ENCODE peak calls at places on chromosome 3, in five cellular contexts. W, Y, B, I and O are unnamed samples.

GRCh38 chr3:5531741-5532140 is 344.2 kb downstream of the EDEM1 start:
- DNase-seq in W (no peak), Y (no peak), B (no peak), I (no peak), O (no peak)

GRCh38 chr3:184261270-184262165 is at the start of gene CAMK2N2:
- DNase-seq in W (peak), Y (no peak), B (no peak), I (peak), O (peak)

GRCh38 chr3:183490653-183491052 is 62.2 kb upstream of the MCF2L2 start:
- DNase-seq in W (no peak), Y (no peak), B (peak), I (peak), O (peak)

GRCh38 chr3:108552267-108553159 is 36.7 kb downstream of the CIP2A start:
- DNase-seq in W (no peak), Y (no peak), B (no peak), I (peak), O (peak)

GRCh38 chr3:30613135-30613825 is 6.9 kb downstream of the TGFBR2 start:
- DNase-seq in W (no peak), Y (no peak), B (no peak), I (no peak), O (no peak)

GRCh38 chr3:186143280-186143679 is 34.4 kb upstream of the ETV5 start:
- DNase-seq in W (no peak), Y (no peak), B (no peak), I (no peak), O (no peak)

GRCh38 chr3:127534564-127534963 is 56.0 kb downstream of the TPRA1 start:
- DNase-seq in W (no peak), Y (no peak), B (no peak), I (no peak), O (no peak)

GRCh38 chr3:42376397-42376798 is 34.0 kb downstream of the LYZL4 start:
- DNase-seq in W (peak), Y (peak), B (no peak), I (peak), O (peak)

GRCh38 chr3:72288955-72289707 is 504.2 kb upstream of the PROK2 start:
- DNase-seq in W (no peak), Y (no peak), B (no peak), I (peak), O (peak)

GRCh38 chr3:4802903-4803302 is 176.3 kb upstream of the BHLHE40 start:
- DNase-seq in W (no peak), Y (no peak), B (no peak), I (no peak), O (no peak)

GRCh38 chr3:30354513-30354912 is 251.9 kb upstream of the TGFBR2 start:
- DNase-seq in W (no peak), Y (no peak), B (no peak), I (no peak), O (no peak)

GRCh38 chr3:3782469-3782868 is 16.8 kb upstream of the LRRN1 start:
- DNase-seq in W (no peak), Y (no peak), B (no peak), I (no peak), O (no peak)

GRCh38 chr3:122626515-122627180 is 49.2 kb downstream of the PARP15 start:
- DNase-seq in W (no peak), Y (no peak), B (no peak), I (no peak), O (no peak)

GRCh38 chr3:7750296-7750695 is 751.3 kb upstream of the LMCD1 start:
- DNase-seq in W (no peak), Y (no peak), B (no peak), I (no peak), O (no peak)

GRCh38 chr3:7744850-7745249 is 756.8 kb upstream of the LMCD1 start:
- DNase-seq in W (no peak), Y (no peak), B (no peak), I (no peak), O (no peak)

GRCh38 chr3:7739754-7740153 is 761.9 kb upstream of the LMCD1 start:
- DNase-seq in W (no peak), Y (no peak), B (no peak), I (no peak), O (no peak)

GRCh38 chr3:7740458-7740857 is 761.2 kb upstream of the LMCD1 start:
- DNase-seq in W (no peak), Y (no peak), B (no peak), I (no peak), O (no peak)

GRCh38 chr3:7745711-7746110 is 755.9 kb upstream of the LMCD1 start:
- DNase-seq in W (no peak), Y (no peak), B (no peak), I (no peak), O (no peak)
- H3K4me3 ChIP-seq in W (no peak), Y (no peak), B (no peak), I (no peak), O (no peak)

GRCh38 chr3:102174832-102175374 is 259.9 kb upstream of the ZPLD1 start:
- DNase-seq in W (no peak), Y (no peak), B (no peak), I (no peak), O (no peak)
- H3K4me3 ChIP-seq in W (no peak), Y (no peak), B (no peak), I (no peak), O (no peak)

GRCh38 chr3:62171789-62172188 is 201.6 kb downstream of the FEZF2 start:
- DNase-seq in W (no peak), Y (no peak), B (no peak), I (no peak), O (no peak)

GRCh38 chr3:62169871-62170660 is 203.3 kb downstream of the FEZF2 start:
- DNase-seq in W (no peak), Y (no peak), B (peak), I (no peak), O (peak)

GRCh38 chr3:62164746-62165145 is 208.6 kb downstream of the FEZF2 start:
- DNase-seq in W (no peak), Y (no peak), B (no peak), I (no peak), O (no peak)

GRCh38 chr3:62167566-62168262 is 205.6 kb downstream of the FEZF2 start:
- DNase-seq in W (no peak), Y (no peak), B (no peak), I (no peak), O (no peak)

DNA sequence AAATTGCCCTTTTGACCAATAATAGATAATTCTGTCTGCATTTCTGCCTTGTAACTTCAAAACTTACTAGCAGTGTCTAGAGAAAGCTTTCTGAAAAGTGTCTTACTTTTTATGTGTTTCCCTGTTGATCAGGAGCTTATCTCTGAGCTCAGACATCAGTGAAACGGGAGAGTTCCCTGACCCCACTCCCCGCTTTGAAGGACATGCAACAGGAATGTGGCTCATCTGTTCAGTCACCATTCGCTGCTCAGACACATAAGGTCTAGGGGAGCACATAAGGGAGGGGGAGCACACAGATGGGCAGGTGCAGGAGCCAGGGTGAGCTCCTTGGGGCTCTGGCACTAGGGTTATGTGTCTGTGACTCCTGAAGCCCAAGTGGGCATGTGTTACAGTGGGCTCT is 205.0 kb downstream of the FEZF2 start:
- DNase-seq in W (no peak), Y (no peak), B (no peak), I (no peak), O (no peak)
- H3K4me3 ChIP-seq in W (peak), Y (no peak), B (no peak), I (no peak), O (no peak)

GRCh38 chr3:187291512-187292132 is at the start of gene MASP1:
- DNase-seq in W (peak), Y (no peak), B (peak), I (no peak), O (no peak)

GRCh38 chr3:187292186-187292585 is 649 bp upstream of the MASP1 start:
- DNase-seq in W (no peak), Y (no peak), B (no peak), I (no peak), O (no peak)

GRCh38 chr3:187291001-187291511 is 481 bp downstream of the MASP1 start:
- DNase-seq in W (no peak), Y (peak), B (no peak), I (no peak), O (no peak)

GRCh38 chr3:187288176-187288893 is 3.2 kb downstream of the MASP1 start:
- DNase-seq in W (no peak), Y (no peak), B (no peak), I (no peak), O (no peak)

GRCh38 chr3:187290561-187290960 is 976 bp downstream of the MASP1 start:
- DNase-seq in W (no peak), Y (no peak), B (no peak), I (no peak), O (no peak)
- H3K4me3 ChIP-seq in W (no peak), Y (peak), B (no peak), I (peak), O (no peak)

DNA sequence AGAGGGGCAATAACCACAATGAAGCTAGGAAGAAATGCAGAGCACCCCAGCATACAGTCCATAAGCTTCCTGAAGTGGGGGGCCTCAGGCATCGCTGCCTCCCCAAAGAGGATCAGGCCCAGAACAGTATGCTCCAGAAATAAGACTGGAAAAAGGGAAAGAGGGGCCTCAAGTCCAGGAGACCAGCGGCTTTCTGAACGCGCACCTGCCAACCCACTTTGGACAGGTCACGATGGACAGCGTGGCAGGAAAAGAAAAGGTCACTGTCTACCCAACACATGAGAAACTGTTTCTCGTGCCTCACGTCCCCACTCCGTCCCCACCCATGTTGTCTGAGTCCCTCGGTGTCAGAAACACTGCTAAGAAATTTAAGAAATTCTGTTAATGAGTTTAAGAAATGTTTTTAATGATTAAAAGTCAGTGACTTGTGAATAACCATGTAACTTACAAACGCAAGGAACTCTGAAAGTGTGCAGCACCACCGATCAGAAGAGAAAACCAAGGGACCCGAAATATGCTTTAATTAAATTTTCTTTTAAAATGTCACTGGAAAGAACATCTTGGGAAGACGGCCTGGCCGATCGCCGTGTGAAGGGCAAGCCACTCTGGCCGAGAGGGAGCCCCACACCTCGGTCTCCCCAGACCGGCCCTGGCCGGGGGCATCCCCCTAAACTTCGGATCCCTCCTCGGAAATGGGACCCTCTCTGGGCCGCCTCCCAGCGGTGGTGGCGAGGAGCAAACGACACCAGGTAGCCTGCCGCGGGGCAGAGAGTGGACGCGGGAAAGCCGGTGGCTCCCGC is 1.7 kb upstream of the PPARG start:
- DNase-seq in W (peak), Y (no peak), B (no peak), I (no peak), O (no peak)
- H3K4me3 ChIP-seq in W (peak), Y (peak), B (peak), I (peak), O (peak)

GRCh38 chr3:149336925-149337324 is 3.5 kb upstream of the TM4SF18 start:
- DNase-seq in W (no peak), Y (no peak), B (no peak), I (no peak), O (no peak)

GRCh38 chr3:149330609-149331008 is 2.8 kb downstream of the TM4SF18 start:
- DNase-seq in W (no peak), Y (no peak), B (no peak), I (no peak), O (no peak)

GRCh38 chr3:149333518-149333859 is at the start of gene TM4SF18:
- DNase-seq in W (no peak), Y (no peak), B (peak), I (no peak), O (no peak)

GRCh38 chr3:149332227-149332765 is 1.1 kb downstream of the TM4SF18 start:
- DNase-seq in W (no peak), Y (no peak), B (no peak), I (no peak), O (no peak)

GRCh38 chr3:149332781-149333517 is 487 bp downstream of the TM4SF18 start:
- DNase-seq in W (no peak), Y (no peak), B (no peak), I (no peak), O (peak)
- H3K4me3 ChIP-seq in W (peak), Y (no peak), B (no peak), I (no peak), O (no peak)

GRCh38 chr3:49417516-49418120 is 4.7 kb downstream of the AMT start:
- DNase-seq in W (no peak), Y (no peak), B (no peak), I (no peak), O (no peak)

GRCh38 chr3:49421890-49422378 is 339 bp downstream of the AMT start:
- DNase-seq in W (no peak), Y (no peak), B (no peak), I (no peak), O (no peak)

GRCh38 chr3:49427581-49427980 is 1.5 kb downstream of the NICN1 start:
- DNase-seq in W (no peak), Y (no peak), B (no peak), I (no peak), O (no peak)

GRCh38 chr3:49424816-49425215 is 2.5 kb upstream of the AMT start:
- DNase-seq in W (no peak), Y (no peak), B (no peak), I (no peak), O (no peak)

GRCh38 chr3:49422379-49423248 is at the start of gene AMT:
- DNase-seq in W (no peak), Y (no peak), B (peak), I (no peak), O (no peak)
- H3K4me3 ChIP-seq in W (peak), Y (no peak), B (peak), I (peak), O (no peak)

GRCh38 chr3:40878464-40878905 is 320.8 kb upstream of the CTNNB1 start:
- DNase-seq in W (no peak), Y (no peak), B (no peak), I (no peak), O (no peak)
- H3K4me3 ChIP-seq in W (peak), Y (no peak), B (no peak), I (no peak), O (no peak)

DNA sequence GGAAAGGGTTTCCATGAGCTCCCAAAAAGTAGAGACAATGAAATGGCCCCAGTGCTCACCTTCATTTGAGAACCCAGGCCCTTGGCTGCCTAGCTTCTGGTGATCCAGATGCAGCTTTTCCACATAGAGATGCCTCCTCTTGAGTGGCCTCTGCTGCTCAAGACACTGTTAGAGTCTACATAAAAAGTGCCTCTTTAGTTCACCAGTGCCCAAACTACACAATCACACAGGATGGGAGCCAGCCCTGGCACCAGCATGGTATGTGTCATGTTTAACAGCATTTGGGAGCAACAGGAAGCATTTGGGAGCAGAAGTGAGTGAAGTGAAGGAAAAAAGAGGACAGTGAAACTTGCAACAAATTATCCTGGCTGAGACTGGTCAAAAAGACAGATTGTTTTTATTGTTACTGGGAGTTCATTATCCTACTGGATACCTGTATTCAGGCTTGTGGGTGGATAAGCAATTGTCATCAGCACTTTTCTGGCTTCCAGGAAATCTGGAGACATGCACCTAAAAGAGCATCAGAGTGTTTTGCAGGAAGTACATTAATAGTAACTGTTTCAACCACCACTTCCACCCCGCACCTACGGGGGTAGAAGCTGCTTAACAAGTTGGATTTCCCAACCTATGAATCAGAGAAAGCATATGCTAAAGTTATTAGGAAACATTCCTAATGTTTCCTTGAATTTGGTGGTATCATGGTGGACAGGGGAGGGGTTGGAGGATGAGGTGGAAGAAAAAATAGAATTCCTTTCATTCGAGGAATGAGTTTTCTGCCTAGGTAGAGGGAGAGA is 416.2 kb downstream of the IGSF11 start:
- DNase-seq in W (no peak), Y (no peak), B (no peak), I (no peak), O (no peak)
- H3K4me3 ChIP-seq in W (no peak), Y (no peak), B (no peak), I (no peak), O (no peak)

GRCh38 chr3:171028779-171029232 is 2.3 kb upstream of the SLC2A2 start:
- DNase-seq in W (no peak), Y (peak), B (no peak), I (no peak), O (no peak)
- H3K4me3 ChIP-seq in W (peak), Y (peak), B (no peak), I (no peak), O (no peak)